ENCODE peak calls at places on chromosomes 1 and 21, in seven cellular contexts. T is neural crest cell, Q is NCI-H1105, L is AG08395, A is RPMI8226, I is H4, N is heart right ventricle. V is an unnamed sample.

GRCh38 chr1:1914101-1914811 is 804 bp upstream of the CALML6 start:
- DNase-seq in T (no peak), L (no peak), A (peak), N (no peak), Q (no peak), I (no peak), V (no peak)

GRCh38 chr1:97013904-97014303 is 292.3 kb downstream of the PTBP2 start:
- DNase-seq in A (no peak), Q (no peak), L (peak), I (no peak), N (no peak), T (no peak), V (no peak)

GRCh38 chr1:207221934-207222351 is 99.5 kb upstream of the CD55 start:
- DNase-seq in L (no peak), N (no peak), T (no peak), I (no peak), Q (no peak), A (no peak), V (no peak)

GRCh38 chr1:32180186-32181060 is 948 bp downstream of the TXLNA start:
- DNase-seq in L (peak), I (no peak), N (peak), A (peak), Q (no peak), T (peak), V (no peak)

GRCh38 chr1:29094954-29095353 is 28.7 kb downstream of the TMEM200B start:
- DNase-seq in L (no peak), A (no peak), T (no peak), Q (no peak), N (no peak), I (no peak), V (no peak)

GRCh38 chr21:36487641-36488307 is 7.9 kb upstream of the CLDN14 start:
- DNase-seq in Q (no peak), N (no peak), I (peak), A (peak), L (no peak), T (no peak), V (no peak)

GRCh38 chr1:112998592-112999235 is 42.7 kb upstream of the SLC16A1 start:
- DNase-seq in A (no peak), T (no peak), Q (peak), I (no peak), N (peak), L (peak), V (no peak)

GRCh38 chr1:29975036-29975694 is 738.8 kb downstream of the PTPRU start:
- DNase-seq in N (peak), L (peak), A (peak), Q (no peak), T (peak), I (no peak), V (no peak)

GRCh38 chr1:37389327-37389726 is 85.1 kb upstream of the ZC3H12A start:
- DNase-seq in I (no peak), Q (no peak), N (no peak), A (no peak), L (no peak), T (no peak), V (no peak)

GRCh38 chr1:204842892-204843291 is 27.8 kb upstream of the NFASC start:
- DNase-seq in Q (no peak), T (no peak), L (no peak), N (no peak), A (no peak), I (no peak), V (no peak)

GRCh38 chr1:147073062-147073432 is 99.2 kb downstream of the PRKAB2 start:
- DNase-seq in T (no peak), L (no peak), A (no peak), N (no peak), I (no peak), Q (no peak), V (no peak)

GRCh38 chr1:201999625-202000238 is 10.7 kb upstream of the ELF3 start:
- DNase-seq in T (peak), Q (peak), N (peak), L (peak), I (peak), A (peak), V (no peak)

GRCh38 chr1:23801338-23801748 is 789 bp upstream of the GALE start:
- DNase-seq in I (no peak), T (no peak), A (no peak), Q (no peak), L (no peak), N (no peak), V (no peak)

GRCh38 chr1:24003331-24003972 is 23.3 kb upstream of the SRSF10 start:
- DNase-seq in I (peak), N (no peak), A (no peak), T (no peak), L (peak), Q (no peak), V (no peak)

GRCh38 chr1:232211149-232211548 is 418.8 kb downstream of the SIPA1L2 start:
- DNase-seq in I (no peak), A (peak), T (no peak), L (no peak), Q (no peak), N (no peak), V (no peak)

GRCh38 chr1:52139817-52140540 is 1.9 kb upstream of the ZFYVE9 start:
- DNase-seq in I (peak), L (peak), N (no peak), T (no peak), A (no peak), Q (no peak), V (no peak)

GRCh38 chr1:55250399-55251075 is 35.4 kb upstream of the USP24 start:
- DNase-seq in A (no peak), I (no peak), T (no peak), L (no peak), Q (no peak), N (peak), V (no peak)

GRCh38 chr1:207619833-207620572 is 24.9 kb upstream of the CR1L start:
- DNase-seq in L (peak), I (peak), Q (peak), T (no peak), N (no peak), A (peak), V (peak)

GRCh38 chr1:225482489-225482950 is 54.7 kb upstream of the LBR start:
- DNase-seq in I (no peak), T (no peak), N (no peak), Q (peak), A (no peak), L (peak), V (no peak)

GRCh38 chr21:45655071-45655470 is 11.5 kb downstream of the PCBP3 start:
- DNase-seq in I (peak), N (no peak), L (peak), T (no peak), A (no peak), Q (no peak), V (no peak)

GRCh38 chr1:23594927-23595353 is 35.6 kb upstream of the ID3 start:
- DNase-seq in A (peak), L (no peak), T (no peak), N (no peak), Q (no peak), I (no peak), V (no peak)

GRCh38 chr1:227884370-227885134 is 63.2 kb downstream of the WNT9A start:
- DNase-seq in I (no peak), Q (no peak), N (peak), T (no peak), L (no peak), A (peak), V (peak)

GRCh38 chr21:21463456-21463855 is 465.2 kb downstream of the NCAM2 start:
- DNase-seq in N (no peak), Q (no peak), T (no peak), A (no peak), L (no peak), I (no peak), V (no peak)

GRCh38 chr1:70090146-70090545 is 115.2 kb downstream of the LRRC40 start:
- DNase-seq in N (no peak), A (no peak), I (no peak), Q (no peak), L (no peak), T (no peak), V (no peak)

GRCh38 chr1:172399369-172400072 is 21.0 kb upstream of the C1orf105 start:
- DNase-seq in Q (no peak), N (peak), A (peak), L (peak), T (peak), I (peak), V (peak)

GRCh38 chr1:24236170-24237045 is 49.3 kb upstream of the IFNLR1 start:
- DNase-seq in L (peak), I (peak), A (no peak), Q (no peak), T (no peak), N (no peak), V (no peak)

GRCh38 chr1:51689643-51690042 is 72.8 kb downstream of the OSBPL9 start:
- DNase-seq in L (no peak), Q (no peak), I (no peak), A (no peak), T (no peak), N (no peak), V (no peak)

GRCh38 chr21:44349847-44350772 is 3.3 kb upstream of the TRPM2 start:
- DNase-seq in L (no peak), T (no peak), N (no peak), A (no peak), Q (no peak), I (no peak), V (no peak)

GRCh38 chr1:168319691-168320090 is 39.0 kb downstream of the TBX19 start:
- DNase-seq in N (no peak), Q (no peak), I (no peak), T (no peak), A (no peak), L (no peak), V (no peak)

GRCh38 chr1:184022651-184023050 is 14.9 kb downstream of the COLGALT2 start:
- DNase-seq in Q (no peak), I (no peak), L (peak), N (peak), T (no peak), A (no peak), V (no peak)

GRCh38 chr1:66478116-66478515 is 55.8 kb upstream of the SGIP1 start:
- DNase-seq in T (no peak), N (no peak), L (peak), A (no peak), Q (no peak), I (no peak), V (no peak)

GRCh38 chr1:55893155-55893554 is 678.0 kb upstream of the USP24 start:
- DNase-seq in N (no peak), Q (no peak), L (no peak), A (peak), T (no peak), I (peak), V (no peak)

GRCh38 chr1:27555700-27556424 is 48.1 kb downstream of the AHDC1 start:
- DNase-seq in N (peak), T (no peak), I (no peak), A (no peak), Q (no peak), L (no peak), V (no peak)

GRCh38 chr1:221494670-221495069 is 247.2 kb downstream of the DUSP10 start:
- DNase-seq in A (no peak), T (no peak), N (no peak), Q (no peak), I (peak), L (no peak), V (peak)

V was measured in SJSA1.